ENCODE peak calls at places on chromosomes 13 and 19, in seven cellular contexts. One of them, this sample, is unnamed.

GRCh38 chr13:43298799-43299198 is 275.4 kb downstream of the DNAJC15 start:
- DNase-seq in BJ: no peak
- DNase-seq in CD8-positive, alpha-beta T cell: no peak
- DNase-seq in BE2C: no peak
- DNase-seq in neural crest cell: no peak
- DNase-seq in GM13976: no peak
- DNase-seq in AG09319: no peak
- DNase-seq in this sample: no peak

GRCh38 chr13:99303863-99304521 is 3.2 kb downstream of the GPR183 start:
- DNase-seq in GM13976: no peak
- DNase-seq in BE2C: no peak
- DNase-seq in AG09319: no peak
- DNase-seq in BJ: no peak
- DNase-seq in CD8-positive, alpha-beta T cell: no peak
- DNase-seq in neural crest cell: no peak
- DNase-seq in this sample: no peak

GRCh38 chr19:39754544-39754943 is 16.7 kb upstream of the CLC start:
- DNase-seq in GM13976: no peak
- DNase-seq in BE2C: no peak
- DNase-seq in neural crest cell: no peak
- DNase-seq in CD8-positive, alpha-beta T cell: no peak
- DNase-seq in BJ: no peak
- DNase-seq in AG09319: no peak
- DNase-seq in this sample: no peak

GRCh38 chr13:97125051-97125809 is 96.9 kb upstream of the MBNL2 start:
- DNase-seq in GM13976: no peak
- DNase-seq in BE2C: peak
- DNase-seq in CD8-positive, alpha-beta T cell: no peak
- DNase-seq in neural crest cell: no peak
- DNase-seq in AG09319: peak
- DNase-seq in BJ: no peak
- DNase-seq in this sample: no peak

GRCh38 chr19:16417660-16418596 is 53.8 kb downstream of the EPS15L1 start:
- DNase-seq in GM13976: peak
- DNase-seq in neural crest cell: peak
- DNase-seq in AG09319: no peak
- DNase-seq in BJ: no peak
- DNase-seq in CD8-positive, alpha-beta T cell: peak
- DNase-seq in BE2C: peak
- DNase-seq in this sample: peak

GRCh38 chr13:20366056-20366455 is 133.9 kb upstream of the GJB6 start:
- DNase-seq in BE2C: no peak
- DNase-seq in CD8-positive, alpha-beta T cell: no peak
- DNase-seq in BJ: no peak
- DNase-seq in neural crest cell: no peak
- DNase-seq in AG09319: no peak
- DNase-seq in GM13976: no peak
- DNase-seq in this sample: no peak

GRCh38 chr13:61255035-61255796 is 160.4 kb downstream of the PCDH20 start:
- DNase-seq in CD8-positive, alpha-beta T cell: no peak
- DNase-seq in AG09319: no peak
- DNase-seq in BE2C: peak
- DNase-seq in GM13976: no peak
- DNase-seq in neural crest cell: no peak
- DNase-seq in BJ: no peak
- DNase-seq in this sample: no peak

GRCh38 chr19:33703821-33704220 is 82.1 kb downstream of the CHST8 start:
- DNase-seq in neural crest cell: no peak
- DNase-seq in CD8-positive, alpha-beta T cell: no peak
- DNase-seq in AG09319: no peak
- DNase-seq in BE2C: no peak
- DNase-seq in BJ: no peak
- DNase-seq in GM13976: no peak
- DNase-seq in this sample: no peak

GRCh38 chr19:33296473-33297060 is 5.8 kb downstream of the CEBPA start:
- DNase-seq in BJ: peak
- DNase-seq in neural crest cell: no peak
- DNase-seq in BE2C: no peak
- DNase-seq in CD8-positive, alpha-beta T cell: no peak
- DNase-seq in GM13976: no peak
- DNase-seq in AG09319: no peak
- DNase-seq in this sample: no peak

GRCh38 chr19:3543150-3544053 is 4.4 kb downstream of the TEKTIP1 start:
- DNase-seq in BE2C: peak
- DNase-seq in neural crest cell: no peak
- DNase-seq in BJ: no peak
- DNase-seq in CD8-positive, alpha-beta T cell: no peak
- DNase-seq in GM13976: no peak
- DNase-seq in AG09319: no peak
- DNase-seq in this sample: no peak

GRCh38 chr13:98576215-98576945 is 527 bp downstream of the STK24 start:
- DNase-seq in neural crest cell: peak
- DNase-seq in CD8-positive, alpha-beta T cell: peak
- DNase-seq in BE2C: peak
- DNase-seq in GM13976: peak
- DNase-seq in BJ: no peak
- DNase-seq in AG09319: no peak
- DNase-seq in this sample: peak

GRCh38 chr19:41575998-41576397 is at the start of gene CEACAM21:
- DNase-seq in neural crest cell: no peak
- DNase-seq in CD8-positive, alpha-beta T cell: no peak
- DNase-seq in GM13976: peak
- DNase-seq in AG09319: no peak
- DNase-seq in BE2C: no peak
- DNase-seq in BJ: no peak
- DNase-seq in this sample: no peak

GRCh38 chr19:2532252-2533071 is 56.5 kb downstream of the GADD45B start:
- DNase-seq in BE2C: no peak
- DNase-seq in GM13976: no peak
- DNase-seq in AG09319: no peak
- DNase-seq in neural crest cell: no peak
- DNase-seq in BJ: peak
- DNase-seq in CD8-positive, alpha-beta T cell: no peak
- DNase-seq in this sample: no peak

GRCh38 chr13:101211261-101211660 is 205.0 kb downstream of the NALCN start:
- DNase-seq in GM13976: no peak
- DNase-seq in AG09319: no peak
- DNase-seq in CD8-positive, alpha-beta T cell: no peak
- DNase-seq in BJ: no peak
- DNase-seq in neural crest cell: no peak
- DNase-seq in BE2C: no peak
- DNase-seq in this sample: no peak

GRCh38 chr13:23722726-23723453 is 152.7 kb downstream of the TNFRSF19 start:
- DNase-seq in BJ: no peak
- DNase-seq in neural crest cell: no peak
- DNase-seq in CD8-positive, alpha-beta T cell: no peak
- DNase-seq in AG09319: no peak
- DNase-seq in BE2C: no peak
- DNase-seq in GM13976: no peak
- DNase-seq in this sample: no peak

GRCh38 chr13:73556902-73557301 is 498.1 kb downstream of the KLF5 start:
- DNase-seq in CD8-positive, alpha-beta T cell: no peak
- DNase-seq in AG09319: no peak
- DNase-seq in GM13976: no peak
- DNase-seq in neural crest cell: no peak
- DNase-seq in BE2C: no peak
- DNase-seq in BJ: no peak
- DNase-seq in this sample: no peak

GRCh38 chr19:47493378-47494210 is 9.6 kb upstream of the KPTN start:
- DNase-seq in BE2C: no peak
- DNase-seq in GM13976: no peak
- DNase-seq in AG09319: no peak
- DNase-seq in neural crest cell: no peak
- DNase-seq in CD8-positive, alpha-beta T cell: no peak
- DNase-seq in BJ: no peak
- DNase-seq in this sample: no peak

GRCh38 chr13:59946924-59947323 is 216.8 kb downstream of the DIAPH3 start:
- DNase-seq in BE2C: no peak
- DNase-seq in AG09319: peak
- DNase-seq in neural crest cell: no peak
- DNase-seq in BJ: peak
- DNase-seq in CD8-positive, alpha-beta T cell: no peak
- DNase-seq in GM13976: no peak
- DNase-seq in this sample: no peak

GRCh38 chr13:79392882-79393563 is 13.0 kb downstream of the RBM26 start:
- DNase-seq in CD8-positive, alpha-beta T cell: no peak
- DNase-seq in neural crest cell: no peak
- DNase-seq in GM13976: no peak
- DNase-seq in BE2C: no peak
- DNase-seq in AG09319: no peak
- DNase-seq in BJ: no peak
- DNase-seq in this sample: no peak

GRCh38 chr19:11410682-11411081 is 8.4 kb downstream of the RGL3 start:
- DNase-seq in neural crest cell: no peak
- DNase-seq in BJ: no peak
- DNase-seq in GM13976: no peak
- DNase-seq in AG09319: no peak
- DNase-seq in BE2C: no peak
- DNase-seq in CD8-positive, alpha-beta T cell: no peak
- DNase-seq in this sample: no peak

GRCh38 chr13:41178040-41178439 is 16.3 kb downstream of the KBTBD7 start:
- DNase-seq in CD8-positive, alpha-beta T cell: no peak
- DNase-seq in GM13976: no peak
- DNase-seq in AG09319: no peak
- DNase-seq in BJ: no peak
- DNase-seq in BE2C: no peak
- DNase-seq in neural crest cell: no peak
- DNase-seq in this sample: no peak

GRCh38 chr13:67554746-67555452 is 324.8 kb upstream of the PCDH9 start:
- DNase-seq in GM13976: no peak
- DNase-seq in BE2C: no peak
- DNase-seq in AG09319: no peak
- DNase-seq in neural crest cell: no peak
- DNase-seq in CD8-positive, alpha-beta T cell: no peak
- DNase-seq in BJ: no peak
- DNase-seq in this sample: no peak

GRCh38 chr13:67554296-67554695 is 324.2 kb upstream of the PCDH9 start:
- DNase-seq in BE2C: no peak
- DNase-seq in BJ: no peak
- DNase-seq in neural crest cell: no peak
- DNase-seq in AG09319: no peak
- DNase-seq in CD8-positive, alpha-beta T cell: no peak
- DNase-seq in GM13976: no peak
- DNase-seq in this sample: no peak

GRCh38 chr13:67557118-67557517 is 327.0 kb upstream of the PCDH9 start:
- DNase-seq in BJ: no peak
- DNase-seq in CD8-positive, alpha-beta T cell: no peak
- DNase-seq in GM13976: no peak
- DNase-seq in BE2C: no peak
- DNase-seq in AG09319: no peak
- DNase-seq in neural crest cell: no peak
- DNase-seq in this sample: no peak

DNA sequence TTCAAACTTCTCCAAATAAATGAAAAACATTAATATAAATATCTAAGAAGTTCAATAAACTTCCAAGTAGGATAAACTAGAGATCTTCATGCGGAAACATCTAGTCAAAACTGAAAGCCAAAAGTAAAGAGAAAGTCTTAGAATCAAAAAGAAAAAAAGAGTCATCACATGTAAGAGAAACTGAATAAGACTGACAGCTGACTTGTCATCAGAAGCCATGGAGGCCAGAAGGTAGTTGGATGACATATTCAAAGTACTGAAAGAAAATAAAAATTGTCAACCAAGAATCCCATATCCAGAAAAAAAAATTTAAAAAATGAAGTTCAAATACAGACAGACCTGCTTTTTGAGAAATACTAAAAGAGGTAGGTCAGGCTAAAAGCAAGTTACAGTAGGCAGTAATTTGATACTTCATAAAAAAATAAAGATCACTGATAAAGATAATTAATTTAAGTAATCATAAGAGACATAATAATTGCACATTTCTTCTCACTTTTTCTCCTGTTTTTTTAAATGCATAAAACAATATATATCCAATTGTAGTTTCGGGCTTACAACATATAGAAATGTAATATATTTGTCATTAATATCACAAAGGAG is 327.6 kb upstream of the PCDH9 start:
- DNase-seq in AG09319: no peak
- DNase-seq in BJ: no peak
- DNase-seq in neural crest cell: no peak
- DNase-seq in CD8-positive, alpha-beta T cell: no peak
- DNase-seq in GM13976: no peak
- DNase-seq in BE2C: no peak
- DNase-seq in this sample: no peak
- TF ChIP-seq CTCF in AG09319: no peak
- TF ChIP-seq CTCF in BJ: no peak
- TF ChIP-seq CTCF in neural crest cell: no peak
- TF ChIP-seq CTCF in CD8-positive, alpha-beta T cell: no peak
- TF ChIP-seq CTCF in GM13976: no peak
- TF ChIP-seq CTCF in BE2C: no peak
- TF ChIP-seq CTCF in this sample: no peak

GRCh38 chr13:111363591-111363990 is 43.1 kb downstream of the TEX29 start:
- DNase-seq in BE2C: no peak
- DNase-seq in neural crest cell: no peak
- DNase-seq in AG09319: no peak
- DNase-seq in CD8-positive, alpha-beta T cell: no peak
- DNase-seq in GM13976: no peak
- DNase-seq in BJ: no peak
- DNase-seq in this sample: no peak
- TF ChIP-seq CTCF in BE2C: no peak
- TF ChIP-seq CTCF in neural crest cell: no peak
- TF ChIP-seq CTCF in AG09319: no peak
- TF ChIP-seq CTCF in CD8-positive, alpha-beta T cell: no peak
- TF ChIP-seq CTCF in GM13976: no peak
- TF ChIP-seq CTCF in BJ: no peak
- TF ChIP-seq CTCF in this sample: no peak

DNA sequence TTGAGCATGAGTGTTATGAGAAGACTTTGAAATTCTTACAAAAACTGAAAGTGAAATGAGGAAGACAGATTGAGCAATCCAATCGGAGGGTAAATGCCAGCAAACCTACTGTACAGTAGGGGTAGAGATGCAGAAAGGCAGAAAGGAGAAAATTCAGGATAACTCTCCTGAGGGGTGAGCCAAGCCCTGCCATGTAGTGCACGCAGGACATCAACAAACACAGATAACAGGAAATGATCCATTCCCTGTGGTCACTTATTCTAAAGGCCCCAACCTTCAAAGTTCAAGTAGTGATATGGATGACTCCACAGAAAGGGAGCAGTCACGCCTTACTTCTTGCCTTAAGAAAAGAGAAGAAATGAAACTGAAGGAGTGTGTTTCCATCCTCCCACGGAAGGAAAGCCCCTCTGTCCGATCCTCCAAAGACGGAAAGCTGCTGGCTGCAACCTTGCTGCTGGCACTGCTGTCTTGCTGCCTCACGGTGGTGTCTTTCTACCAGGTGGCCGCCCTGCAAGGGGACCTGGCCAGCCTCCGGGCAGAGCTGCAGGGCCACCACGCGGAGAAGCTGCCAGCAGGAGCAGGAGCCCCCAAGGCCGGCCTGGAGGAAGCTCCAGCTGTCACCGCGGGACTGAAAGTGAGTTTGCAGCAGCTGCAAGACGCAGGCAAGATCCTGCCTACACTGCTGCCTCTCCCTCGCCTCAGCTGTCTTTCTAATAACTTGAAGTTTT is at the start of gene TNFSF13B:
- DNase-seq in GM13976: peak
- DNase-seq in BE2C: peak
- DNase-seq in neural crest cell: no peak
- DNase-seq in AG09319: no peak
- DNase-seq in CD8-positive, alpha-beta T cell: peak
- DNase-seq in BJ: peak
- DNase-seq in this sample: no peak
- TF ChIP-seq CTCF in GM13976: peak
- TF ChIP-seq CTCF in BE2C: no peak
- TF ChIP-seq CTCF in neural crest cell: no peak
- TF ChIP-seq CTCF in AG09319: peak
- TF ChIP-seq CTCF in CD8-positive, alpha-beta T cell: no peak
- TF ChIP-seq CTCF in BJ: peak
- TF ChIP-seq CTCF in this sample: no peak

GRCh38 chr13:37679043-37679442 is 80.5 kb upstream of the POSTN start:
- DNase-seq in BE2C: no peak
- DNase-seq in AG09319: no peak
- DNase-seq in BJ: no peak
- DNase-seq in CD8-positive, alpha-beta T cell: no peak
- DNase-seq in neural crest cell: no peak
- DNase-seq in GM13976: no peak
- DNase-seq in this sample: no peak
- TF ChIP-seq CTCF in BE2C: peak
- TF ChIP-seq CTCF in AG09319: peak
- TF ChIP-seq CTCF in BJ: no peak
- TF ChIP-seq CTCF in CD8-positive, alpha-beta T cell: no peak
- TF ChIP-seq CTCF in neural crest cell: peak
- TF ChIP-seq CTCF in GM13976: no peak
- TF ChIP-seq CTCF in this sample: peak

This sample was measured in type B pancreatic cell.